ENCODE peak calls at places on chromosome X, in four cellular contexts. M is SK-N-DZ; J is HCT116; G is stimulated activated CD4-positive, alpha-beta T cell treated with anti-CD3 and anti-CD28 coated beads, Interleukin-4, amount 100 ng/mL, for 48 hours. E is an unnamed sample.

GRCh38 chrX:20527458-20528099 is 260.9 kb upstream of the RPS6KA3 start:
- DNase-seq in M (peak; percentile 30), J (no peak), G (no peak), E (no peak)

GRCh38 chrX:130915302-130915701 is 12.3 kb upstream of the ENOX2 start:
- DNase-seq in M (no peak), J (no peak), G (no peak), E (no peak)

GRCh38 chrX:132676561-132677186 is 187.8 kb upstream of the MBNL3 start:
- DNase-seq in M (no peak), J (no peak), G (no peak), E (no peak)

GRCh38 chrX:154409222-154409871 is at the start of gene DNASE1L1:
- DNase-seq in M (no peak), J (no peak), G (no peak), E (peak; percentile 90)

GRCh38 chrX:115940888-115941332 is 229.6 kb upstream of the AGTR2 start:
- DNase-seq in M (peak; percentile 73), J (no peak), G (no peak), E (peak; percentile 39)

GRCh38 chrX:101399825-101400224 is 7.9 kb downstream of the GLA start:
- DNase-seq in M (no peak), J (no peak), G (no peak), E (no peak)

GRCh38 chrX:149721778-149722177 is 9.9 kb downstream of the MAGEA11 start:
- DNase-seq in M (no peak), J (no peak), G (no peak), E (no peak)

GRCh38 chrX:42247241-42247640 is 323.9 kb upstream of the CASK start:
- DNase-seq in M (no peak), J (no peak), G (no peak), E (no peak)

GRCh38 chrX:101658661-101659477 is 781 bp downstream of the ARMCX2 start:
- DNase-seq in M (peak; percentile 43), J (no peak), G (peak; percentile 44), E (peak; percentile 79)

GRCh38 chrX:136496768-136497555 is 430 bp upstream of the HTATSF1 start:
- DNase-seq in M (peak; percentile 77), J (peak; percentile 66), G (peak; percentile 73), E (peak; percentile 70)

GRCh38 chrX:1027680-1028079 is 184.8 kb downstream of the CRLF2 start:
- DNase-seq in M (no peak), J (no peak), G (no peak), E (no peak)

GRCh38 chrX:43870758-43871419 is 11.4 kb downstream of the MAOB start:
- DNase-seq in M (no peak), J (no peak), G (no peak), E (no peak)

GRCh38 chrX:72305286-72306084 is at the start of gene CITED1:
- DNase-seq in M (no peak), J (no peak), G (no peak), E (peak; percentile 20)

GRCh38 chrX:49284212-49284611 is 14.6 kb downstream of the PPP1R3F start:
- DNase-seq in M (no peak), J (no peak), G (no peak), E (no peak)

GRCh38 chrX:23386726-23387125 is 52.1 kb downstream of the PTCHD1 start:
- DNase-seq in M (no peak), J (no peak), G (no peak), E (no peak)

GRCh38 chrX:115177941-115178340 is 11.3 kb upstream of the RBMXL3 start:
- DNase-seq in M (no peak), J (no peak), G (no peak), E (no peak)

GRCh38 chrX:45750639-45751038 is 550.0 kb upstream of the DIPK2B start:
- DNase-seq in M (no peak), J (no peak), G (no peak), E (no peak)

E was measured in WTC11.